ENCODE peak calls at places on chromosomes 5 and 9, in eight cellular contexts. One of them, this sample, is unnamed.

GRCh38 chr5:59066367-59067163 is 483.7 kb downstream of the RAB3C start:
- DNase-seq in NCI-H2081: no peak
- DNase-seq in B cell: no peak
- DNase-seq in T47D: no peak
- DNase-seq in brain microvascular endothelial cell: peak; percentile 89
- DNase-seq in NCI-H82: peak; percentile 70
- DNase-seq in stimulated activated CD8-positive, alpha-beta memory T cell treated with anti-CD3 and anti-CD28 coated beads, Interleukin-15, amount 100 ng/mL, for 24 hours: no peak
- DNase-seq in RWPE1: no peak
- DNase-seq in this sample: no peak

GRCh38 chr5:998276-998974 is 10.2 kb upstream of the NKD2 start:
- DNase-seq in NCI-H2081: no peak
- DNase-seq in NCI-H82: no peak
- DNase-seq in stimulated activated CD8-positive, alpha-beta memory T cell treated with anti-CD3 and anti-CD28 coated beads, Interleukin-15, amount 100 ng/mL, for 24 hours: no peak
- DNase-seq in RWPE1: no peak
- DNase-seq in brain microvascular endothelial cell: no peak
- DNase-seq in T47D: no peak
- DNase-seq in B cell: no peak
- DNase-seq in this sample: no peak

GRCh38 chr5:98769006-98769255 is 4.5 kb upstream of the RGMB start:
- DNase-seq in NCI-H82: peak; percentile 71
- DNase-seq in brain microvascular endothelial cell: no peak
- DNase-seq in T47D: no peak
- DNase-seq in NCI-H2081: no peak
- DNase-seq in stimulated activated CD8-positive, alpha-beta memory T cell treated with anti-CD3 and anti-CD28 coated beads, Interleukin-15, amount 100 ng/mL, for 24 hours: peak; percentile 31
- DNase-seq in B cell: no peak
- DNase-seq in RWPE1: no peak
- DNase-seq in this sample: no peak

GRCh38 chr5:52428977-52429474 is 358.7 kb upstream of the ITGA1 start:
- DNase-seq in NCI-H2081: no peak
- DNase-seq in brain microvascular endothelial cell: no peak
- DNase-seq in T47D: no peak
- DNase-seq in RWPE1: no peak
- DNase-seq in B cell: no peak
- DNase-seq in NCI-H82: no peak
- DNase-seq in stimulated activated CD8-positive, alpha-beta memory T cell treated with anti-CD3 and anti-CD28 coated beads, Interleukin-15, amount 100 ng/mL, for 24 hours: no peak
- DNase-seq in this sample: no peak

GRCh38 chr5:107580902-107581823 is 89.6 kb downstream of the EFNA5 start:
- DNase-seq in RWPE1: no peak
- DNase-seq in NCI-H82: no peak
- DNase-seq in B cell: no peak
- DNase-seq in NCI-H2081: no peak
- DNase-seq in brain microvascular endothelial cell: no peak
- DNase-seq in stimulated activated CD8-positive, alpha-beta memory T cell treated with anti-CD3 and anti-CD28 coated beads, Interleukin-15, amount 100 ng/mL, for 24 hours: no peak
- DNase-seq in T47D: no peak
- DNase-seq in this sample: no peak

GRCh38 chr5:153883829-153884228 is 154.9 kb downstream of the FAM114A2 start:
- DNase-seq in T47D: no peak
- DNase-seq in NCI-H82: no peak
- DNase-seq in stimulated activated CD8-positive, alpha-beta memory T cell treated with anti-CD3 and anti-CD28 coated beads, Interleukin-15, amount 100 ng/mL, for 24 hours: no peak
- DNase-seq in B cell: no peak
- DNase-seq in brain microvascular endothelial cell: peak; percentile 51
- DNase-seq in NCI-H2081: no peak
- DNase-seq in RWPE1: no peak
- DNase-seq in this sample: no peak

GRCh38 chr5:131747180-131748105 is 49.4 kb downstream of the FNIP1 start:
- DNase-seq in NCI-H2081: no peak
- DNase-seq in B cell: no peak
- DNase-seq in NCI-H82: no peak
- DNase-seq in stimulated activated CD8-positive, alpha-beta memory T cell treated with anti-CD3 and anti-CD28 coated beads, Interleukin-15, amount 100 ng/mL, for 24 hours: no peak
- DNase-seq in RWPE1: no peak
- DNase-seq in T47D: no peak
- DNase-seq in brain microvascular endothelial cell: peak; percentile 22
- DNase-seq in this sample: no peak

GRCh38 chr5:116507941-116508655 is 66.5 kb downstream of the SEMA6A start:
- DNase-seq in RWPE1: no peak
- DNase-seq in NCI-H82: no peak
- DNase-seq in stimulated activated CD8-positive, alpha-beta memory T cell treated with anti-CD3 and anti-CD28 coated beads, Interleukin-15, amount 100 ng/mL, for 24 hours: no peak
- DNase-seq in T47D: no peak
- DNase-seq in NCI-H2081: no peak
- DNase-seq in brain microvascular endothelial cell: no peak
- DNase-seq in B cell: no peak
- DNase-seq in this sample: no peak

GRCh38 chr9:135813671-135814290 is 93.6 kb downstream of the CAMSAP1 start:
- DNase-seq in stimulated activated CD8-positive, alpha-beta memory T cell treated with anti-CD3 and anti-CD28 coated beads, Interleukin-15, amount 100 ng/mL, for 24 hours: no peak
- DNase-seq in T47D: no peak
- DNase-seq in NCI-H2081: no peak
- DNase-seq in NCI-H82: no peak
- DNase-seq in brain microvascular endothelial cell: no peak
- DNase-seq in RWPE1: no peak
- DNase-seq in B cell: no peak
- DNase-seq in this sample: no peak

GRCh38 chr5:28403846-28404245 is 1365.5 kb upstream of the CDH9 start:
- DNase-seq in RWPE1: no peak
- DNase-seq in stimulated activated CD8-positive, alpha-beta memory T cell treated with anti-CD3 and anti-CD28 coated beads, Interleukin-15, amount 100 ng/mL, for 24 hours: no peak
- DNase-seq in B cell: no peak
- DNase-seq in NCI-H82: no peak
- DNase-seq in NCI-H2081: peak; percentile 55
- DNase-seq in brain microvascular endothelial cell: peak; percentile 28
- DNase-seq in T47D: no peak
- DNase-seq in this sample: no peak

GRCh38 chr9:12708562-12709298 is 15.5 kb downstream of the TYRP1 start:
- DNase-seq in T47D: no peak
- DNase-seq in B cell: no peak
- DNase-seq in brain microvascular endothelial cell: peak; percentile 51
- DNase-seq in RWPE1: peak; percentile 43
- DNase-seq in NCI-H2081: no peak
- DNase-seq in NCI-H82: no peak
- DNase-seq in stimulated activated CD8-positive, alpha-beta memory T cell treated with anti-CD3 and anti-CD28 coated beads, Interleukin-15, amount 100 ng/mL, for 24 hours: no peak
- DNase-seq in this sample: no peak

GRCh38 chr9:136255896-136256890 is 10.6 kb upstream of the QSOX2 start:
- DNase-seq in brain microvascular endothelial cell: no peak
- DNase-seq in T47D: peak; percentile 89
- DNase-seq in NCI-H82: peak; percentile 28
- DNase-seq in NCI-H2081: no peak
- DNase-seq in RWPE1: peak; percentile 35
- DNase-seq in stimulated activated CD8-positive, alpha-beta memory T cell treated with anti-CD3 and anti-CD28 coated beads, Interleukin-15, amount 100 ng/mL, for 24 hours: no peak
- DNase-seq in B cell: no peak
- DNase-seq in this sample: peak; percentile 97

GRCh38 chr9:78605029-78605930 is 308.4 kb downstream of the PSAT1 start:
- DNase-seq in stimulated activated CD8-positive, alpha-beta memory T cell treated with anti-CD3 and anti-CD28 coated beads, Interleukin-15, amount 100 ng/mL, for 24 hours: no peak
- DNase-seq in brain microvascular endothelial cell: no peak
- DNase-seq in NCI-H2081: no peak
- DNase-seq in RWPE1: no peak
- DNase-seq in B cell: no peak
- DNase-seq in T47D: no peak
- DNase-seq in NCI-H82: peak; percentile 77
- DNase-seq in this sample: no peak

GRCh38 chr9:16139781-16140180 is 586.9 kb downstream of the CCDC171 start:
- DNase-seq in T47D: no peak
- DNase-seq in stimulated activated CD8-positive, alpha-beta memory T cell treated with anti-CD3 and anti-CD28 coated beads, Interleukin-15, amount 100 ng/mL, for 24 hours: no peak
- DNase-seq in NCI-H82: no peak
- DNase-seq in NCI-H2081: no peak
- DNase-seq in RWPE1: no peak
- DNase-seq in brain microvascular endothelial cell: no peak
- DNase-seq in B cell: no peak
- DNase-seq in this sample: no peak

GRCh38 chr5:83802686-83803085 is 82.0 kb upstream of the HAPLN1 start:
- DNase-seq in RWPE1: no peak
- DNase-seq in brain microvascular endothelial cell: peak; percentile 9
- DNase-seq in B cell: no peak
- DNase-seq in NCI-H2081: no peak
- DNase-seq in stimulated activated CD8-positive, alpha-beta memory T cell treated with anti-CD3 and anti-CD28 coated beads, Interleukin-15, amount 100 ng/mL, for 24 hours: no peak
- DNase-seq in NCI-H82: no peak
- DNase-seq in T47D: no peak
- DNase-seq in this sample: no peak

GRCh38 chr5:149455889-149456409 is 76.9 kb upstream of the IL17B start:
- DNase-seq in NCI-H2081: no peak
- DNase-seq in T47D: no peak
- DNase-seq in brain microvascular endothelial cell: peak; percentile 49
- DNase-seq in B cell: no peak
- DNase-seq in NCI-H82: no peak
- DNase-seq in stimulated activated CD8-positive, alpha-beta memory T cell treated with anti-CD3 and anti-CD28 coated beads, Interleukin-15, amount 100 ng/mL, for 24 hours: no peak
- DNase-seq in RWPE1: no peak
- DNase-seq in this sample: no peak

GRCh38 chr9:97703437-97704326 is 6.5 kb upstream of the XPA start:
- DNase-seq in RWPE1: peak; percentile 86
- DNase-seq in T47D: no peak
- DNase-seq in brain microvascular endothelial cell: peak; percentile 84
- DNase-seq in NCI-H2081: peak; percentile 53
- DNase-seq in stimulated activated CD8-positive, alpha-beta memory T cell treated with anti-CD3 and anti-CD28 coated beads, Interleukin-15, amount 100 ng/mL, for 24 hours: no peak
- DNase-seq in B cell: no peak
- DNase-seq in NCI-H82: no peak
- DNase-seq in this sample: no peak

GRCh38 chr5:113336975-113337374 is 97.8 kb downstream of the TSSK1B start:
- DNase-seq in B cell: no peak
- DNase-seq in brain microvascular endothelial cell: peak; percentile 62
- DNase-seq in NCI-H2081: no peak
- DNase-seq in stimulated activated CD8-positive, alpha-beta memory T cell treated with anti-CD3 and anti-CD28 coated beads, Interleukin-15, amount 100 ng/mL, for 24 hours: no peak
- DNase-seq in RWPE1: peak; percentile 55
- DNase-seq in T47D: no peak
- DNase-seq in NCI-H82: peak; percentile 79
- DNase-seq in this sample: no peak